ENCODE peak calls at places on chromosomes 6 and 20, in eight cellular contexts. A is stimulated activated CD4-positive, alpha-beta T cell treated with anti-CD3 and anti-CD28 coated beads, Interleukin-1b, Interleukin-23, amount 100 ng/mL, for 1 hour; F is fibroblast of lung; H is hypothalamus; O is T-helper 2 cell; S is HTR-8/SVneo; G is dermis blood vessel endothelial cell; X is naive thymus-derived CD4-positive, alpha-beta T cell. M is an unnamed sample.

GRCh38 chr20:34220581-34220980 is 20.6 kb upstream of the ASIP start:
- DNase-seq in F (peak), S (peak), X (no peak), G (peak), O (no peak), H (no peak), A (no peak), M (no peak)

GRCh38 chr20:20452254-20452676 is 84.4 kb downstream of the INSM1 start:
- DNase-seq in F (peak), A (no peak), H (peak), X (peak), G (peak), O (peak), S (no peak), M (no peak)

GRCh38 chr6:53311586-53311935 is 37.2 kb downstream of the ELOVL5 start:
- DNase-seq in H (no peak), O (no peak), S (no peak), X (no peak), G (peak), A (no peak), F (no peak), M (no peak)

GRCh38 chr6:131251593-131252204 is 116.4 kb downstream of the AKAP7 start:
- DNase-seq in A (no peak), F (no peak), G (no peak), H (no peak), X (no peak), S (no peak), O (no peak), M (no peak)

GRCh38 chr6:75157336-75157735 is 48.5 kb downstream of the COL12A1 start:
- DNase-seq in X (no peak), A (no peak), O (no peak), S (no peak), G (no peak), H (no peak), F (no peak), M (no peak)

GRCh38 chr20:38485041-38485440 is 12.4 kb downstream of the RALGAPB start:
- DNase-seq in H (no peak), G (peak), X (no peak), F (no peak), A (no peak), S (no peak), O (no peak), M (no peak)

GRCh38 chr6:100163035-100163434 is 169.0 kb upstream of the MCHR2 start:
- DNase-seq in X (no peak), A (no peak), S (no peak), G (no peak), F (no peak), H (no peak), O (no peak), M (no peak)

GRCh38 chr6:142266060-142266459 is 35.7 kb upstream of the ADGRG6 start:
- DNase-seq in H (no peak), S (no peak), A (no peak), F (no peak), G (no peak), X (no peak), O (no peak), M (no peak)

GRCh38 chr6:45647341-45648138 is 269.8 kb upstream of the SUPT3H start:
- DNase-seq in A (no peak), S (no peak), F (no peak), X (no peak), H (no peak), G (peak), O (no peak), M (no peak)

GRCh38 chr6:2086328-2087008 is 158.9 kb downstream of the GMDS start:
- DNase-seq in S (no peak), H (no peak), F (no peak), O (no peak), X (no peak), G (no peak), A (no peak), M (no peak)

GRCh38 chr20:16574656-16575355 is 1.6 kb upstream of the KIF16B start:
- DNase-seq in H (peak), A (peak), F (peak), G (peak), O (peak), X (peak), S (peak), M (peak)

GRCh38 chr20:11726021-11726420 is 191.7 kb upstream of the BTBD3 start:
- DNase-seq in O (no peak), H (peak), A (no peak), F (no peak), G (peak), S (no peak), X (no peak), M (no peak)

GRCh38 chr6:111841822-111842221 is 31.4 kb downstream of the FYN start:
- DNase-seq in A (no peak), H (no peak), S (no peak), O (peak), G (peak), X (peak), F (peak), M (no peak)

GRCh38 chr6:168884646-168885086 is 369.0 kb downstream of the THBS2 start:
- DNase-seq in O (peak), H (peak), S (peak), A (peak), X (peak), F (peak), G (peak), M (no peak)

GRCh38 chr6:169169375-169169774 is 84.3 kb downstream of the THBS2 start:
- DNase-seq in X (no peak), S (no peak), A (no peak), F (no peak), G (no peak), O (no peak), H (no peak), M (peak)

GRCh38 chr20:62342910-62343309 is 24.2 kb downstream of the LAMA5 start:
- DNase-seq in F (peak), G (no peak), S (no peak), A (no peak), X (no peak), O (no peak), H (no peak), M (no peak)

GRCh38 chr6:148146717-148147116 is 195.9 kb upstream of the SASH1 start:
- DNase-seq in S (peak), X (peak), G (peak), O (peak), F (no peak), H (no peak), A (no peak), M (no peak)

M was measured in coronary artery.